ENCODE peak calls at places on chromosomes 4 and X, in six cellular contexts. Y is lower lobe of right lung, R is heart right ventricle, Z is WERI-Rb-1, S is HCT116, O is heart left ventricle. K is an unnamed sample. For H3K27me3, the result is how much of the 10 kb centered on the place peaks cover.

GRCh38 chr4:85147481-85148076 is 181.1 kb upstream of the WDFY3 start:
- DNase-seq in Y (peak), R (peak), Z (peak), S (peak), O (peak), K (peak)

GRCh38 chr4:153233761-153234371 is 29.6 kb downstream of the TRIM2 start:
- DNase-seq in Y (no peak), R (no peak), Z (no peak), S (peak), O (no peak), K (no peak)

GRCh38 chrX:111200327-111200726 is 70.0 kb downstream of the CAPN6 start:
- DNase-seq in Y (no peak), R (no peak), Z (peak), S (no peak), O (no peak), K (no peak)

GRCh38 chr4:39655866-39656265 is 17.2 kb upstream of the SMIM14 start:
- DNase-seq in Y (no peak), R (no peak), Z (no peak), S (no peak), O (no peak), K (no peak)

GRCh38 chr4:184994623-184995010 is 23.7 kb upstream of the HELT start:
- DNase-seq in Y (no peak), R (no peak), Z (no peak), S (no peak), O (no peak), K (no peak)

GRCh38 chr4:151854731-151855130 is 93.9 kb upstream of the GATB start:
- DNase-seq in Y (no peak), R (no peak), Z (no peak), S (no peak), O (no peak), K (no peak)

GRCh38 chr4:88823058-88823919 is 125.7 kb upstream of the NAP1L5 start:
- DNase-seq in Y (peak), R (peak), Z (peak), S (peak), O (peak), K (peak)

GRCh38 chr4:53478671-53479456 is 101.4 kb downstream of the FIP1L1 start:
- DNase-seq in Y (no peak), R (no peak), Z (no peak), S (no peak), O (no peak), K (no peak)

GRCh38 chr4:23631255-23631950 is 258.4 kb downstream of the PPARGC1A start:
- DNase-seq in Y (no peak), R (no peak), Z (no peak), S (no peak), O (no peak), K (no peak)

GRCh38 chrX:149871940-149872339 is 9.0 kb upstream of the MAGEA8 start:
- DNase-seq in Y (no peak), R (peak), Z (peak), S (peak), O (no peak), K (no peak)

DNA sequence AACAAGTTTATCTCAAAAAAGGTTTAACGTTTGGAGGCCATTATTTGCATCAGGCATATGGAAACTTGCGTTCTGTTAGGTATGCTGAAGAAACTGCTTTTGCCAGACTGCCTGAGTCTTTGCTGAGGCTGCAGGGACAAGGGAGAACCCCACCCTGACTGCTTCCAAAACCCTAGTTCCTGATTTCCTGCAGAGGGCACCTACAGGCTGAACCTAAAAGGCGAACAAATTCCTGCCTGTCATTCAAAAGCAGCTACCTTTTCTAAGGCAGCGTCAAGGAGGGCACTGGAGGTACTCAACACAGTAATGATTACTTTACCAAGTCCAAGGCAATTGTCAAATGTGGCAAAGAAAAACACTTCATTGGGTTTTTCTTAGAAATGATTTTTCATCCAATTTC is 578 bp upstream of the CORIN start:
- DNase-seq in Y (no peak), R (no peak), Z (no peak), S (no peak), O (no peak), K (no peak)
- H3K4me3 ChIP-seq in Y (no peak), R (peak), Z (no peak), S (no peak), O (peak), K (no peak)

GRCh38 chrX:153063315-153063714 is 7.0 kb downstream of the PNMA3 start:
- DNase-seq in Y (no peak), R (no peak), Z (no peak), S (no peak), O (no peak), K (no peak)
- H3K27me3 ChIP-seq in Y (under half), R (under half), Z (half or more), S (under half), O (under half), K (under half)

GRCh38 chrX:134801267-134801666 is 143.0 kb upstream of the PLAC1 start:
- DNase-seq in Y (no peak), R (no peak), Z (no peak), S (no peak), O (no peak), K (no peak)
- H3K27ac ChIP-seq in Y (no peak), R (no peak), Z (no peak), S (peak), O (no peak), K (no peak)

GRCh38 chr4:139484861-139485311 is 31.0 kb downstream of the RAB33B start:
- DNase-seq in Y (no peak), R (no peak), Z (no peak), S (no peak), O (no peak), K (no peak)
- H3K4me3 ChIP-seq in Y (no peak), R (no peak), Z (no peak), S (no peak), O (no peak), K (no peak)

GRCh38 chrX:122771933-122772332 is 412.1 kb upstream of the GRIA3 start:
- DNase-seq in Y (no peak), R (no peak), Z (no peak), S (no peak), O (no peak), K (no peak)
- H3K27me3 ChIP-seq in Y (under half), R (under half), Z (under half), S (under half), O (under half), K (under half)

GRCh38 chr4:145375416-145375815 is 106.2 kb upstream of the SMAD1 start:
- DNase-seq in Y (no peak), R (no peak), Z (no peak), S (no peak), O (no peak), K (no peak)
- H3K27ac ChIP-seq in Y (no peak), R (no peak), Z (no peak), S (no peak), O (no peak), K (no peak)